ENCODE peak calls at places on chromosome 2, in nine cellular contexts. Q is left cardiac atrium; F is fibroblast of lung; D is stimulated activated CD8-positive, alpha-beta memory T cell treated with anti-CD3 and anti-CD28 coated beads, Interleukin-15, amount 100 ng/mL, for 24 hours; I is stimulated activated effector memory CD8-positive, alpha-beta T cell treated with anti-CD3 and anti-CD28 coated beads, Interleukin-12 subunit alpha, Interleukin-12 subunit beta, amount 100 ng/mL, for 72 hours; R is activated T-cell treated with anti-CD3 and anti-CD28 coated beads for 1 hour; S is stimulated activated CD4-positive, alpha-beta T cell treated with anti-CD3 and anti-CD28 coated beads, Interleukin-4, amount 100 ng/mL, for 1 hour; E is EH; W is effector memory CD4-positive, alpha-beta T cell. A is an unnamed sample.

GRCh38 chr2:237723613-237724012 is 75.0 kb upstream of the RBM44 start:
- DNase-seq in S (no peak), Q (no peak), I (no peak), R (no peak), E (peak), D (no peak), W (no peak), F (peak), A (no peak)

GRCh38 chr2:190785380-190785779 is 95.2 kb upstream of the GLS start:
- DNase-seq in R (no peak), Q (no peak), D (no peak), S (no peak), W (no peak), E (no peak), I (no peak), F (no peak), A (no peak)

GRCh38 chr2:88452151-88452851 is at the start of gene FOXI3:
- DNase-seq in Q (no peak), S (no peak), D (no peak), W (no peak), I (no peak), E (no peak), F (no peak), R (no peak), A (no peak)

GRCh38 chr2:197434541-197435513 is at the start of gene SF3B1:
- DNase-seq in D (peak), Q (peak), S (peak), I (peak), E (peak), F (peak), W (peak), R (peak), A (peak)

GRCh38 chr2:127000937-127001336 is 102.2 kb downstream of the TEX51 start:
- DNase-seq in W (no peak), Q (no peak), D (no peak), R (no peak), S (no peak), E (no peak), I (no peak), F (no peak), A (no peak)

GRCh38 chr2:230007931-230008707 is 60.6 kb downstream of the SLC16A14 start:
- DNase-seq in F (peak), I (peak), S (peak), Q (peak), D (peak), R (peak), W (peak), E (peak), A (peak)

GRCh38 chr2:139259422-139260051 is 479.3 kb upstream of the NXPH2 start:
- DNase-seq in W (no peak), Q (no peak), I (no peak), F (no peak), R (no peak), S (no peak), E (no peak), D (no peak), A (no peak)

GRCh38 chr2:173184031-173185004 is 108.7 kb downstream of the MAP3K20 start:
- DNase-seq in I (no peak), W (no peak), Q (peak), D (no peak), F (peak), E (peak), R (no peak), S (no peak), A (no peak)

GRCh38 chr2:142307716-142308115 is 176.9 kb upstream of the LRP1B start:
- DNase-seq in E (no peak), W (no peak), Q (no peak), F (no peak), I (no peak), S (no peak), R (no peak), D (no peak), A (no peak)

GRCh38 chr2:96100893-96101304 is 15.5 kb downstream of the ADRA2B start:
- DNase-seq in E (no peak), F (no peak), S (no peak), I (no peak), Q (no peak), W (no peak), D (no peak), R (no peak), A (no peak)

GRCh38 chr2:197868136-197868535 is 63.7 kb downstream of the PLCL1 start:
- DNase-seq in I (no peak), Q (no peak), E (no peak), S (no peak), D (no peak), W (no peak), R (no peak), F (no peak), A (no peak)

A was measured in T-helper 22 cell.